ENCODE peak calls at places on chromosomes 5 and 9, in five cellular contexts. Q, E, B, F and C are unnamed samples.

GRCh38 chr5:172567843-172568242 is 73.2 kb upstream of the NEURL1B start:
- DNase-seq in B (no peak), Q (no peak), F (no peak), E (no peak), C (no peak)

GRCh38 chr5:126624534-126624933 is 23.8 kb downstream of the PHAX start:
- DNase-seq in B (peak; percentile 91), E (no peak), Q (peak; percentile 79), F (no peak), C (no peak)

GRCh38 chr9:69149321-69149807 is 24.7 kb upstream of the TJP2 start:
- DNase-seq in B (peak; percentile 87), F (no peak), Q (no peak), E (no peak), C (no peak)

GRCh38 chr9:8850916-8851315 is 1051.3 kb upstream of the DMAC1 start:
- DNase-seq in F (no peak), B (no peak), E (no peak), Q (no peak), C (no peak)

GRCh38 chr5:150272531-150272930 is 17.0 kb downstream of the CAMK2A start:
- DNase-seq in Q (peak; percentile 52), B (peak; percentile 20), F (peak; percentile 69), E (no peak), C (no peak)

GRCh38 chr5:141528401-141528984 is 39.6 kb downstream of the PCDHGC5 start:
- DNase-seq in B (peak; percentile 55), F (no peak), Q (no peak), E (peak; percentile 70), C (peak; percentile 67)

GRCh38 chr5:173862047-173862477 is 26.1 kb upstream of the CPEB4 start:
- DNase-seq in F (no peak), E (no peak), B (no peak), Q (no peak), C (no peak)

GRCh38 chr9:123437201-123437600 is 81.2 kb downstream of the CRB2 start:
- DNase-seq in F (no peak), B (no peak), E (no peak), Q (no peak), C (no peak)

GRCh38 chr5:29950416-29951145 is 1242.9 kb upstream of the CDH6 start:
- DNase-seq in Q (no peak), B (no peak), F (no peak), E (no peak), C (no peak)

GRCh38 chr5:116751684-116752083 is 177.1 kb upstream of the SEMA6A start:
- DNase-seq in Q (no peak), E (no peak), B (no peak), F (no peak), C (no peak)
- H3K27ac ChIP-seq in Q (no peak overlapping the region), E (no peak overlapping the region), B (no peak overlapping the region), F (no peak overlapping the region), C (no peak overlapping the region)

GRCh38 chr9:124858330-124859046 is 3.3 kb downstream of the RPL35 start:
- DNase-seq in E (no peak), Q (no peak), B (no peak), F (no peak), C (no peak)
- H3K27ac ChIP-seq in E (no peak overlapping the region), Q (no peak overlapping the region), B (no peak overlapping the region), F (no peak overlapping the region), C (no peak overlapping the region)

GRCh38 chr9:128723352-128723865 is 518 bp downstream of the ZDHHC12 start:
- DNase-seq in F (no peak), B (no peak), Q (no peak), E (no peak), C (peak; percentile 52)
- H3K27ac ChIP-seq in F (no peak overlapping the region), B (no peak overlapping the region), Q (no peak overlapping the region), E (peak overlapping the region; percentile 79), C (peak overlapping the region; percentile 86)

DNA sequence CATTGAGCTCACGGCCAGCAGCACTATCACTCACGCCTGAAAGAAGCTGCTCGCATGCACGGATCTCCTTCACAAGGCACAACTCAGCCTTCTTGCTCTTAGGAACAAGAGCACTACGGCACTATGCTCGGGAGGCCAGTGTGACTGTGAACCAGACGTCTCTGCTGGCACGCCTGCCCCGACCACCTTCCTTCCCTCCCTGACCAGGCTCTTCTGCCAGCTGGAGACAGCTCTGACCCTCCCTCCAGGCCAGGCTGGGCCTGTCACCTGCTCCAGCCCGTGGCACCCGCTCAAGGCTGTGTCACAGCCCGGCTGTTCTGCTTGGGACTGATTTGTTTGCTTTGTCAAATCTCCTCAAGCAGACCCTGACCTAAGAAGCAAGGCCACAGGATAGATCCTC is 7.0 kb downstream of the TBC1D9B start:
- DNase-seq in Q (no peak), B (no peak), E (no peak), F (no peak), C (no peak)
- H3K27ac ChIP-seq in Q (no peak overlapping the region), B (no peak overlapping the region), E (no peak overlapping the region), F (no peak overlapping the region), C (peak overlapping the region; percentile 45)

GRCh38 chr9:98591696-98592095 is 117.0 kb downstream of the GABBR2 start:
- DNase-seq in B (no peak), E (no peak), F (no peak), Q (no peak), C (no peak)
- H3K27ac ChIP-seq in B (no peak overlapping the region), E (no peak overlapping the region), F (no peak overlapping the region), Q (no peak overlapping the region), C (no peak overlapping the region)

GRCh38 chr5:119331566-119332095 is 24.2 kb upstream of the TNFAIP8 start:
- DNase-seq in F (no peak), Q (no peak), E (no peak), B (no peak), C (no peak)
- H3K27ac ChIP-seq in F (peak overlapping the region; percentile 95), Q (no peak overlapping the region), E (no peak overlapping the region), B (no peak overlapping the region), C (no peak overlapping the region)

DNA sequence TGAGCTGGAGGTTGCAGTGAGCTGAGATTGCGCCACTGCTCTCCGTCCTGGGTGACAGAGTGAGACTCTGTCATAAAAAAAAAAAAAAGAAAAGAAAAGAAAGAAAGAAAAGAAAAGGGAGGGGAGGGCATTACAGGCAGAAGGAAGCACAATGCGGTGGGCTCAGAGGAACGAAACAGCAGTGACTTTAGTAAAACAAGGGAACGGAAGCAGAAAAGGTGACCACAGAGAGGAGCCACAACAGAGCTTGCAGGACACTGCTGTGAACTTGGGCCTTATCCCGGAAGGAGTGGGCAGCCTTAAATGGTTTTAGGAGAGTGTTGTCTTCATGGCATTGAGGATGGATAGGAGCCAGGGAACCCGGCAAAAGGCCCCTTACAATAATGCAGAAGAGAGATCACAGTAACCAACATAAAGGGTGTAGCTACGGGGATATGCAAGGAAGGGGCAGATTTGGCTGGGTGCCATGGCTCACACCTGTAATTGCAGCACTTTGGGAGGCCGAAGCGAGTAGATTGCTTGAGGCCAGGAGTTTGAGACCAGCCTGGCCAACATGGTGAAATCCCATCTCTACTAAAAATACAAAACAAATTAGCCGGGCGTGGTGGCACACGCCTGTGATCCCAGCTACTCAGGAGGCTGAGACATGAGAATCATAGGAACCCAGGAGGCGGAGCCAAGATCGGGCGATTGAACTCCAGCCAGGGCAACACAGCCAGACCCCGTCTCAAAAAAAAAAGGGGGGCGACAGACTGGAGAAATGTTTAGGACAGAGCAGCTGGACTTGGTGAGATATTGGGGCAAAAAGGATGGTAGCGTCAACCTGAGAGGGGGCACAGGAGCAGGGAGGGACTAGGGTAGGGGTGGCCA is 83.9 kb upstream of the ZBTB43 start:
- DNase-seq in E (no peak), Q (no peak), B (no peak), F (no peak), C (no peak)
- H3K27ac ChIP-seq in E (no peak overlapping the region), Q (no peak overlapping the region), B (no peak overlapping the region), F (no peak overlapping the region), C (no peak overlapping the region)